ENCODE peak calls at places on chromosomes 6 and 20, in four cellular contexts. U, B, O and N are unnamed samples.

GRCh38 chr6:151119823-151120524 is 119.8 kb upstream of the AKAP12 start:
- DNase-seq in U (no peak), B (no peak), O (no peak), N (no peak)

GRCh38 chr6:152338335-152339125 is 298.6 kb downstream of the SYNE1 start:
- DNase-seq in U (peak), B (peak), O (peak), N (peak)

GRCh38 chr6:150753404-150754184 is 111.9 kb upstream of the MTHFD1L start:
- DNase-seq in U (no peak), B (no peak), O (peak), N (peak)

GRCh38 chr6:63565727-63566625 is 6.3 kb upstream of the LOC128125822 start:
- DNase-seq in U (peak), B (no peak), O (no peak), N (no peak)

GRCh38 chr6:12314751-12315150 is 24.6 kb downstream of the EDN1 start:
- DNase-seq in U (no peak), B (peak), O (no peak), N (no peak)

GRCh38 chr6:34236423-34237315 is at the start of gene HMGA1:
- DNase-seq in U (peak), B (peak), O (peak), N (peak)

GRCh38 chr6:7324520-7324919 is 11.5 kb upstream of the SSR1 start:
- DNase-seq in U (no peak), B (no peak), O (no peak), N (no peak)

GRCh38 chr20:25062841-25063240 is 4.9 kb upstream of the ACSS1 start:
- DNase-seq in U (no peak), B (no peak), O (no peak), N (no peak)

GRCh38 chr6:80454661-80455365 is 348.3 kb downstream of the BCKDHB start:
- DNase-seq in U (peak), B (no peak), O (no peak), N (no peak)

GRCh38 chr20:31811796-31812728 is 7.1 kb upstream of the MYLK2 start:
- DNase-seq in U (peak), B (no peak), O (no peak), N (no peak)
- H4K8ac ChIP-seq in U (no peak), B (no peak), O (no peak), N (no peak)

DNA sequence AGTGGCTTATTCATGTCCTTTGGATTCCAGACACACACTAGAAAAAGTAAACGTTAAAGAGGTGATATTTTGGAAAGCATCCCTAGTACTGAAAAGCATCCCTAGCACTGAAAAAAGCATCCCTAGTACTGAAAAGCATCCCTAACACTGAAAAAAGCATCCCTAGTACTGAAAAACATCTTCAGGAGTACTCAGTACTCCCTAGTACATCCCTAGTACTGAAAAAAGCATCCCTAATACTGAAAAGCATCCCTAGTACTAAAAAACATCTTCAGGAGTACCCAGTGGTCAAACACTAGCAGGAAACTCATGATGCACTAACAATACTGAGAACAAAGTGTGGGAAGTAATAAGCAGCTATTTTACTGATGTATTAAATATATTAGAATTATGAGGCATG is 45.6 kb upstream of the SAMHD1 start:
- DNase-seq in U (no peak), B (no peak), O (no peak), N (no peak)
- H4K5ac ChIP-seq in U (no peak), B (no peak), O (no peak), N (no peak)

DNA sequence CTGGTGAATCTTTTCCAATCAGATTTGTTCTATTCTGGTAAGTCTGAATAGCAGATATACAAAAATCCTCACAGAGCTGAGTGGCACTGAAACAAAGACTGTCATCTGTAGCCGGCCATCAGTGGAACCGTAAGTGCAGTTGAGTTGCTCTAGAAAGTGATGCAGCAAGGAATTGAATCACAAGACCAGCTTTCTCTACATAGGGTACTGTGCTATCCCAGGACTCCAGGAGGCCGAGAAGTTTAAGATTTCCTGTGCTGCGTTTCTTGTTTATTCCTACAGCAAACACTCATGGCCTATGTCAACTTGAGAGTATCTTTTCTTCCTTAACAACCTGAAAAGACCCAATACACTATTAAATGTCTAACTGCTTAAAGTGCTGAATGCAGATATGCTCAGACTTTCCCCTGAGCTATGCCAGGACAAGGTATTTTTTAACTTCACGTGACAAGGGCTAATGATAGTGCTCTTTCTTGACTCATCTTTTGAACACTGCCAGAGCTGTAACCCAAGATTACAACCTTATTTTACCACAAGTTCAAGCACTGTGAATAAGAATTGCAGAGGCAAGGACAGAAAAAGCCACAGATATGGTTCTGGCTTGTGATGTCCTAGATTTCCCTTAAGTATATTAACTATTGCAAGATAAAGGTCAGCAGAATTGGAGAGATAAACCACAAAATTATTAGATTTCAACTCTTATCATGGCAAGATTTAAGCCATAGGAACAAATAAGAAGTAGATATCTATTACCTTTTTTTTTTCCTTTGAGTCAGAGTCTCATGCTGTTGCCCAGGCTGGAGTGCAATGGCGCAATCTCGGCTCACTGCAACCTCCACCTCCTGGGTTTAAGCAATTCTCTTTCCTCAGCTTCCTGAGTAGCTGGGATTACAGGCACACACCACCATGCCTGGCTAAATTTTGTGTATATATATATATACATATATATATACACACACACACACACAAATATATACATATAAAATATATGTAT is 71.6 kb downstream of the GJA1 start:
- DNase-seq in U (peak), B (no peak), O (no peak), N (peak)
- H4K8ac ChIP-seq in U (peak), B (no peak), O (no peak), N (no peak)

GRCh38 chr20:53842301-53843099 is 227.9 kb downstream of the BCAS1 start:
- DNase-seq in U (no peak), B (no peak), O (no peak), N (no peak)
- H4K5ac ChIP-seq in U (no peak), B (no peak), O (no peak), N (no peak)

GRCh38 chr6:5034328-5034727 is 30.5 kb upstream of the RPP40 start:
- DNase-seq in U (no peak), B (no peak), O (no peak), N (no peak)
- H4K8ac ChIP-seq in U (no peak), B (no peak), O (no peak), N (no peak)

GRCh38 chr6:46175446-46175845 is 4.7 kb upstream of the ENPP5 start:
- DNase-seq in U (no peak), B (no peak), O (no peak), N (no peak)
- H4K5ac ChIP-seq in U (no peak), B (no peak), O (no peak), N (no peak)

GRCh38 chr6:36953931-36954261 is 642 bp upstream of the PI16 start:
- DNase-seq in U (no peak), B (no peak), O (no peak), N (no peak)

GRCh38 chr6:36954262-36954931 is at the start of gene PI16:
- DNase-seq in U (no peak), B (no peak), O (no peak), N (no peak)

GRCh38 chr6:36956111-36956820 is 1.7 kb downstream of the PI16 start:
- DNase-seq in U (no peak), B (no peak), O (no peak), N (no peak)

GRCh38 chr6:36955136-36955535 is 598 bp downstream of the PI16 start:
- DNase-seq in U (no peak), B (no peak), O (no peak), N (no peak)

GRCh38 chr6:36955671-36956070 is 1.1 kb downstream of the PI16 start:
- DNase-seq in U (no peak), B (no peak), O (no peak), N (no peak)
- H4K8ac ChIP-seq in U (no peak), B (no peak), O (no peak), N (no peak)

DNA sequence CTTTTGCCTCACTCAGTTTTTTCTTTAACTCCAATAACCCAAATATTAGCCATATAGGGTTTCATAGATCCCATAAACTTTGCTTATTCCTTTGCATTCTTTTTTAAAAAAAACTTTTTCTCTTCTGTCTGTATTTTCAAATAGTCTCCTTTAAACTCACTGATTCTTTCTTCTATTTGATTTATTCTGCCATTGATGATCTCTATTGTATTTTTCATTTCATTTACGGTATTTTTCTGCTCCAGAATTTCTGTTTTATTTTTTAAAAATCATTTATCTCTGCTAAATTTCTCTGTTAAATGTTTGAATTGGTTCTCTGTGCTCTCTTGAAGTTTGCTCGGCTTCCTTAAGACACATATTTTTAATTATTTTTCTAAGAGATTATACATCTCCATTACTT is 573.3 kb upstream of the MAN1A1 start:
- DNase-seq in U (no peak), B (no peak), O (no peak), N (no peak)
- H4K5ac ChIP-seq in U (no peak), B (no peak), O (no peak), N (no peak)